ENCODE peak calls at places on chromosomes 3 and 15, in six cellular contexts. L is WTC11; C is CD4-positive, alpha-beta T cell; R is WERI-Rb-1; O is stomach; Y is tibial artery. A is an unnamed sample.
A peak's percentile ranks its signal among the peaks of the same experiment; 100 is the strongest.

GRCh38 chr15:89494006-89494405 is 2.4 kb downstream of the RHCG start:
- DNase-seq in O (no peak), R (no peak), Y (peak; percentile 56), L (no peak), C (no peak), A (no peak)

GRCh38 chr15:59376735-59377134 is 4.1 kb upstream of the MYO1E start:
- DNase-seq in L (no peak), Y (no peak), R (no peak), O (no peak), C (no peak), A (no peak)

GRCh38 chr15:28955160-28955502 is 69.4 kb downstream of the APBA2 start:
- DNase-seq in L (no peak), Y (no peak), O (no peak), C (no peak), R (no peak), A (no peak)

GRCh38 chr3:123409443-123410148 is 39.3 kb downstream of the ADCY5 start:
- DNase-seq in C (no peak), L (no peak), O (no peak), Y (no peak), R (no peak), A (no peak)

GRCh38 chr15:28101983-28102441 is 2.9 kb upstream of the OCA2 start:
- DNase-seq in Y (no peak), L (no peak), R (no peak), C (no peak), O (no peak), A (no peak)

GRCh38 chr3:42263354-42264346 is 2.3 kb downstream of the CCK start:
- DNase-seq in R (peak; percentile 34), O (no peak), C (no peak), L (peak; percentile 68), Y (no peak), A (no peak)

GRCh38 chr3:138381413-138381901 is 33.1 kb downstream of the MRAS start:
- DNase-seq in L (no peak), O (no peak), Y (peak; percentile 74), R (no peak), C (no peak), A (no peak)

GRCh38 chr3:128714887-128715496 is 11.0 kb upstream of the RAB7A start:
- DNase-seq in R (no peak), L (no peak), O (no peak), C (peak; percentile 4), Y (no peak), A (peak; percentile 63)

GRCh38 chr3:119555309-119555735 is 4.1 kb downstream of the CD80 start:
- DNase-seq in L (no peak), C (no peak), Y (no peak), R (no peak), O (no peak), A (peak; percentile 89)

GRCh38 chr15:100544946-100545345 is 16.2 kb upstream of the CERS3 start:
- DNase-seq in L (no peak), Y (no peak), R (no peak), O (no peak), C (no peak), A (no peak)

GRCh38 chr15:92899910-92900711 is at the start of gene CHD2:
- DNase-seq in L (peak; percentile 79), R (peak; percentile 71), Y (peak; percentile 73), C (peak; percentile 65), O (peak; percentile 86), A (peak; percentile 76)

GRCh38 chr3:36866358-36866757 is 78.5 kb downstream of the TRANK1 start:
- DNase-seq in L (no peak), R (no peak), Y (no peak), C (no peak), O (no peak), A (no peak)

GRCh38 chr3:62373215-62373614 is at the start of gene FEZF2:
- DNase-seq in R (no peak), L (peak; percentile 70), C (no peak), O (no peak), Y (no peak), A (no peak)

GRCh38 chr3:107753494-107753893 is 230.7 kb downstream of the BBX start:
- DNase-seq in O (peak; percentile 35), C (peak; percentile 8), Y (no peak), L (peak; percentile 44), R (peak; percentile 77), A (no peak)

GRCh38 chr15:98567951-98568350 is 80.4 kb upstream of the IGF1R start:
- DNase-seq in Y (no peak), O (no peak), R (no peak), C (no peak), L (no peak), A (no peak)

GRCh38 chr15:48748535-48748934 is 62.3 kb downstream of the CEP152 start:
- DNase-seq in L (no peak), Y (no peak), R (no peak), O (no peak), C (no peak), A (no peak)

GRCh38 chr15:66682246-66682645 is 19.8 kb upstream of the SMAD6 start:
- DNase-seq in O (no peak), Y (no peak), L (no peak), C (no peak), R (no peak), A (no peak)
- TF ChIP-seq CTCF in O (no peak), Y (no peak), L (no peak), C (no peak), R (no peak), A (no peak)

DNA sequence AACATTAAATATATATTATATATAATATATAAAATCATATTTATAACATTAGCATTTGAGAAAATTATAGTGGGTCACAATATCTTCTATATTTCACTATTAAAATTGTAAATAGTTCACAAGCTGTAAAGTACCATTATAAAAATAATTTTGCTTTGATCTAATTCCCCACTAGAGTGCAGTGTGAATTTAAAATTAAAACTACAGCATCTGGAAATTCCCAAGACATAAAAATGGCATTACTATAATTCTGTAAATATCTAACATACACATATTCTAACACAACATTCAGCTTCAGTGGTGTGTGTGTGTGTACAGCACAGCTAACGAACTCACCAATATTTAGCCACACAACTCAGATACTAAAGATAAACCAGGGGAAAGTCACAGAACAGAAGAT is 424.9 kb upstream of the ZNF385D start:
- DNase-seq in C (no peak), L (no peak), R (no peak), Y (no peak), O (no peak), A (no peak)
- TF ChIP-seq CTCF in C (no peak), L (no peak), R (no peak), Y (no peak), O (no peak), A (no peak)

GRCh38 chr3:39207361-39208192 is 15.2 kb upstream of the XIRP1 start:
- DNase-seq in Y (no peak), R (no peak), C (no peak), O (no peak), L (no peak), A (no peak)

GRCh38 chr3:39205919-39206516 is 13.6 kb upstream of the XIRP1 start:
- DNase-seq in O (no peak), Y (no peak), R (no peak), L (no peak), C (no peak), A (no peak)

GRCh38 chr3:39209329-39209970 is 17.1 kb upstream of the XIRP1 start:
- DNase-seq in Y (no peak), R (peak; percentile 45), C (no peak), L (no peak), O (no peak), A (no peak)

GRCh38 chr3:39210078-39210477 is 17.7 kb upstream of the XIRP1 start:
- DNase-seq in L (no peak), O (no peak), R (no peak), Y (no peak), C (no peak), A (no peak)

GRCh38 chr3:39208463-39209055 is 16.2 kb upstream of the XIRP1 start:
- DNase-seq in Y (no peak), C (no peak), R (peak; percentile 77), L (peak; percentile 56), O (peak; percentile 53), A (no peak)
- TF ChIP-seq CTCF in Y (peak; percentile 39), C (peak; percentile 65), R (peak; percentile 70), L (no peak), O (peak; percentile 47), A (peak; percentile 79)

DNA sequence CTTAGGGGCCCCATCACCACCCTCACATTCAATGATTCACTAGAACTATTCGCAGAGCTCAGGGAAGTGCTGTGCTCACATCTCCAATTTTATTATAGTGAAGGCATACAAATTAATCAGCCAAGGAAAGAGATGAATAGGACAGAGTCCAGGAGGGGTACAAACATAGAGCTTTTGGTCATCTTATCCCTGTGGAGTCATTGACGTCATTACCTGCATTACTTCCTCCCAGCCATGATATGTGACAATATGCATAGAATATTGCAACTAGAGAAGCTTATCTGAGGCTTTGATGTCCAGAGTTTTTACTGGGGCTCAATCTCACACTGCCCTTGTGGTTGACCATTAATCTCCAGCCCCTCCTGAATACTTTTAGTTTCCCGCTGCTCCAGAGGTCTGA is 1.5 kb downstream of the IQCH start:
- DNase-seq in R (no peak), O (no peak), L (no peak), Y (no peak), C (no peak), A (no peak)
- TF ChIP-seq CTCF in R (no peak), O (no peak), L (no peak), Y (no peak), C (no peak), A (no peak)

GRCh38 chr15:85454403-85454802 is 74.0 kb downstream of the AKAP13 start:
- DNase-seq in R (no peak), L (no peak), Y (no peak), O (no peak), C (no peak), A (no peak)
- TF ChIP-seq CTCF in R (peak; percentile 24), L (no peak), Y (no peak), O (no peak), C (no peak), A (no peak)

GRCh38 chr3:133821767-133822638 is 16.4 kb downstream of the SRPRB start:
- DNase-seq in R (peak; percentile 29), O (peak; percentile 88), Y (peak; percentile 71), L (peak; percentile 61), C (no peak), A (no peak)
- TF ChIP-seq CTCF in R (peak; percentile 46), O (no peak), Y (no peak), L (peak; percentile 40), C (no peak), A (no peak)

DNA sequence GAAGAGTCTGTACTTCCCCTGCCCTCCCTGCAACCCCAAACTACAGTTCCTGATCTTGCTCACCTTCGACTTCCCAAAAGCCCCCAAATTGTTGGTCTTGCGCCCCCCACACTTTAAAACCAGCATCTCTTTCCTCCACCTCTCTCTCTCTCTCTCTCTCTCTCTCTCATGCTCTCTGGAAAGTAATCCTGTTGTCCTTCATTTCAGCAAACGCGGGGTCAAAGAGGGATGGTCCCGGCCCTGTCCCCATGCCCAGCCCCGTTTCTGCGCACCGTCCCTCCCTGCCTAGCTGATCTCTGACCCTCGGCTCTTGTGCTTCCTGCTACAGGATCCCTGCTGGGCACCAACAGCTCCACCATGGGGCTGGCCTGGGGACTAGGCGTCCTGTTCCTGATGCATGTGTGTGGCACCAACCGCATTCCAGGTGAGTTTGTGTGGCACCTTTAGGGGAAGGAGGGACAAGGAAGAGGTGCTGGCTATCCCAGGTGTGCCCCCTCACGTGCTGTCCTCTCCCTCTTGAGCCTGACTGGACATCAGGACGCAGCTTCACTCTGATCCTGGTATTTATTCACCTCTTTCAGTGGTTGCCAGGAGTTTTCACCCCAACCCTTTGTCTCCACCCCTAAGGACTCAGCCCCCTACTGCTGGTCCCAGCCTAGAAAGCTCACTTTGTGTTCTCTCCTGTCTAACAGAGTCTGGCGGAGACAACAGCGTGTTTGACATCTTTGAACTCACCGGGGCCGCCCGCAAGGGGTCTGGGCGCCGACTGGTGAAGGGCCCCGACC is 814 bp downstream of the THBS1 start:
- DNase-seq in C (no peak), R (peak; percentile 28), L (peak; percentile 68), O (peak; percentile 65), Y (peak; percentile 74), A (peak; percentile 64)
- TF ChIP-seq CTCF in C (no peak), R (peak; percentile 47), L (no peak), O (peak; percentile 10), Y (no peak), A (peak; percentile 34)